ENCODE peak calls at places on chromosomes 13 and 19, in six cellular contexts. D, A, T, I, L and K are unnamed samples.

GRCh38 chr13:31722684-31723083 is 16.6 kb upstream of the RXFP2 start:
- DNase-seq in D (no peak), A (no peak), T (no peak), I (no peak), L (no peak), K (no peak)

GRCh38 chr13:102400619-102401125 is 1.2 kb downstream of the FGF14 start:
- DNase-seq in D (no peak), A (no peak), T (no peak), I (no peak), L (no peak), K (no peak)

GRCh38 chr19:32404939-32405430 is 585 bp upstream of the DPY19L3 start:
- DNase-seq in D (no peak), A (no peak), T (no peak), I (peak; percentile 67), L (peak; percentile 19), K (no peak)

GRCh38 chr13:95937700-95938320 is 115.4 kb downstream of the UGGT2 start:
- DNase-seq in D (no peak), A (no peak), T (no peak), I (no peak), L (no peak), K (no peak)

GRCh38 chr13:45436332-45436731 is 18.2 kb upstream of the SLC25A30 start:
- DNase-seq in D (no peak), A (no peak), T (no peak), I (no peak), L (no peak), K (no peak)

GRCh38 chr13:113835461-113836274 is 28.2 kb downstream of the GAS6 start:
- DNase-seq in D (no peak), A (no peak), T (no peak), I (no peak), L (no peak), K (peak; percentile 54)

GRCh38 chr19:21439372-21439771 is 42.4 kb downstream of the ZNF493 start:
- DNase-seq in D (no peak), A (no peak), T (no peak), I (no peak), L (peak; percentile 4), K (no peak)

GRCh38 chr13:92838786-92839185 is 387.8 kb upstream of the GPC6 start:
- DNase-seq in D (no peak), A (no peak), T (no peak), I (no peak), L (peak; percentile 4), K (no peak)

GRCh38 chr19:55674841-55675660 is at the start of gene EPN1:
- DNase-seq in D (peak; percentile 97), A (peak; percentile 100), T (peak; percentile 74), I (peak; percentile 98), L (peak; percentile 91), K (peak; percentile 99)

GRCh38 chr13:112634102-112634501 is 46.1 kb upstream of the TUBGCP3 start:
- DNase-seq in D (no peak), A (no peak), T (no peak), I (no peak), L (no peak), K (no peak)

GRCh38 chr19:10654610-10655456 is 687 bp downstream of the ILF3 start:
- DNase-seq in D (peak; percentile 95), A (peak; percentile 85), T (no peak), I (peak; percentile 89), L (peak; percentile 47), K (peak; percentile 75)

GRCh38 chr13:99322297-99323103 is 15.3 kb upstream of the GPR183 start:
- DNase-seq in D (peak; percentile 22), A (peak; percentile 27), T (peak; percentile 85), I (no peak), L (no peak), K (peak; percentile 25)

GRCh38 chr19:17327654-17328516 is 6.8 kb downstream of the ANO8 start:
- DNase-seq in D (peak; percentile 86), A (peak; percentile 77), T (no peak), I (peak; percentile 89), L (peak; percentile 13), K (peak; percentile 85)

GRCh38 chr13:46577656-46578589 is 25.0 kb downstream of the LRCH1 start:
- DNase-seq in D (no peak), A (no peak), T (no peak), I (no peak), L (no peak), K (no peak)

GRCh38 chr19:24029941-24030636 is 56.9 kb upstream of the ZNF254 start:
- DNase-seq in D (no peak), A (no peak), T (no peak), I (no peak), L (peak; percentile 25), K (no peak)

GRCh38 chr19:24033962-24034342 is 53.0 kb upstream of the ZNF254 start:
- DNase-seq in D (peak; percentile 13), A (peak; percentile 13), T (no peak), I (no peak), L (peak; percentile 41), K (no peak)

GRCh38 chr19:24032651-24033050 is 54.3 kb upstream of the ZNF254 start:
- DNase-seq in D (no peak), A (no peak), T (no peak), I (no peak), L (no peak), K (no peak)

DNA sequence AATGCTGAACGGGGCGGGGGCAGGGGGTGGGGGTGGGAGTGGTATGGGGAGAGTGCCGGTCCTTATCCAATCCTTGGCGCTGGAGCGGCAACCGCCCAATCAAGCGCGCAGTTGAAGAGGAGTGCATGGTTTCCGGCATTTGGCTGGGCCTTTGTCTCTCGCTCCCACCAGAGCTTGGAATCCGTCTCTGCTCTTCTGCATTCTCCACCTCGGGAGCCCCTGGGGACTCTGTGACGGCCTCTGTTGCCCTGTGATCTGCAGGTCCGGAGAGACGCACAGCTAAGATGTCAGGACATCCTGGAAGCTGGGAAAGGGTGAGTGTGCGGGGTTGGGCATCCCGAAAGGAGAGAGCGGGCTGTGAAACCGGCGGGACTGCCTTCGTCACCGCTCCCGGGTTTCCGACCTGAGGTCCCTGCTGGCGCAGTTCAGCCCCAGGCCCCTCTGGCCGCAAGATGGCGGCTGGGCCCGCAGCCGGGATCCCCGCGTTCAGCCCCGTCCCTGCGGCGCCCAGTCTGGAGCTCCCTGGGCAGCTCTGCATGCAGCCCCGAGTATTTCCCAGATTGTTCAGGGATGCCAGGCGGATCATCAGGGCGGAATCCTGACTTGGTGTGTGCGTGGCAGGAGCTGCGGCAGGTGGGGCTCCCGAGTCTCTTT is 53.6 kb upstream of the ZNF254 start:
- DNase-seq in D (peak; percentile 94), A (peak; percentile 74), T (peak; percentile 51), I (peak; percentile 84), L (peak; percentile 90), K (peak; percentile 85)
- TF ChIP-seq POLR2A in D (peak; percentile 86), A (peak; percentile 90), T (peak; percentile 88), I (peak; percentile 82), L (peak; percentile 83), K (peak; percentile 90)

GRCh38 chr19:3557461-3558248 is at the start of gene MFSD12:
- DNase-seq in D (peak; percentile 100), A (peak; percentile 100), T (peak; percentile 57), I (peak; percentile 96), L (peak; percentile 80), K (peak; percentile 100)

GRCh38 chr19:3555653-3556422 is 1.5 kb downstream of the MFSD12 start:
- DNase-seq in D (no peak), A (no peak), T (no peak), I (no peak), L (no peak), K (no peak)

GRCh38 chr19:3556423-3556977 is 886 bp downstream of the MFSD12 start:
- DNase-seq in D (no peak), A (no peak), T (no peak), I (peak; percentile 59), L (no peak), K (no peak)

GRCh38 chr19:3554254-3555083 is 2.9 kb downstream of the MFSD12 start:
- DNase-seq in D (no peak), A (no peak), T (no peak), I (no peak), L (no peak), K (no peak)

DNA sequence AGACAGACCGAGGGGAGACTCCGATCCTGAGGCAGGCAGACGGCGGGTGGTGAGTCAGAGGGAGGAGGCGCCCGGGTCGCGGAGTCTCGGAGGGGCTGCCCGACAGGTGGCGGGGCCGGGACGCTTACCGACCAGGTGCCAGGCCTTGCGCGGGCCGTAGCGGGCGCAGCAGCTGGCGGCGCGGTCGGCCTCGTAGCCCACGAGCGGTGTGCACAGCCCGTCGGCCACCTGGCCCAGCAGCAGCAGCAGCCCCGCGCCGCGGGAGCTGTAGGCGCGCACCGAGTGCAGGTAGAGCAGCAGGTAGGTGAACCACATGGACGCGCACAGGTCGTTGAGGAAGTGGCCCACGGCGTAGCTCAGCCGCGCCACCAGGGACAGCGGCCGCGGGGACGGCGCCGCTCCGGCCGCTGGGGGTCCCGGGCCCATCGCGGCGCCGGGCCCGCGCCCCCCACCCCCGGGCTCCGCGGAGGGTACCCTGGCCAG is 367 bp downstream of the MFSD12 start:
- DNase-seq in D (peak; percentile 71), A (no peak), T (no peak), I (no peak), L (no peak), K (no peak)
- TF ChIP-seq TAF1 in D (no peak), A (no peak), T (no peak), I (no peak), L (no peak), K (no peak)

GRCh38 chr13:39602614-39603366 is at the start of gene LHFPL6:
- DNase-seq in D (no peak), A (peak; percentile 61), T (no peak), I (peak; percentile 85), L (peak; percentile 3), K (peak; percentile 70)
- TF ChIP-seq POLR2AphosphoS5 in D (no peak), A (no peak), T (no peak), I (no peak), L (no peak), K (no peak)

GRCh38 chr19:53537523-53538377 is at the start of gene ZNF331:
- DNase-seq in D (no peak), A (peak; percentile 65), T (peak; percentile 63), I (peak; percentile 81), L (peak; percentile 39), K (peak; percentile 67)

GRCh38 chr19:53538378-53539109 is 599 bp downstream of the ZNF331 start:
- DNase-seq in D (no peak), A (no peak), T (no peak), I (no peak), L (no peak), K (no peak)

GRCh38 chr19:53541971-53542370 is 4.0 kb downstream of the ZNF331 start:
- DNase-seq in D (no peak), A (no peak), T (no peak), I (no peak), L (no peak), K (no peak)

GRCh38 chr19:53537126-53537522 is 821 bp upstream of the ZNF331 start:
- DNase-seq in D (no peak), A (no peak), T (no peak), I (no peak), L (no peak), K (no peak)

DNA sequence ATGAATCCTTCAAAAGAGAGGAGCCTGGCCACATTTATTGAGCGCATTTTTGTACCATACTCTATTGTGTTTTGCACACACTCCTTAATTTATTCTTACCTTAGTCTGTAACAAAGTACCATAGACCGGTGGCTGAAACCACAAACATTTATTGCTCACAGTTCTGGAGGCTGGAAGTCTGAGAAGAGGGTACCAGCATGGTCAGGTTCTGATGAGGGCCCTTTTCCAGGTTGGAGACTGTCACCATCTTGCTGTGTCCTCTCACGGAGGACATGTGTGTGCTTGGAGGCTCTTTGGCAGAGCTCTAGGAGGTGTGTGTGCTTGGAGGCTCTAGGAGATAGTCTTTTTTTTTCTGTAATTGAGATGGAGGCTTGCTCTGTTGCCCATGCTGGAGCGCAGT is 2.1 kb downstream of the ZNF331 start:
- DNase-seq in D (no peak), A (no peak), T (no peak), I (no peak), L (no peak), K (no peak)
- TF ChIP-seq POLR2A in D (no peak), A (no peak), T (no peak), I (no peak), L (no peak), K (no peak)